ENCODE peak calls at places on chromosomes 5 and 9, in seven cellular contexts. O, F, X, V, P, Z and W are unnamed samples. For H3K27me3, the result is how much of the 10 kb centered on the place peaks cover.

GRCh38 chr9:113628621-113629020 is 165.1 kb downstream of the RGS3 start:
- DNase-seq in O (no peak), F (no peak), X (no peak), V (no peak), P (no peak), Z (no peak), W (peak)

GRCh38 chr5:78649220-78649700 is 688 bp upstream of the LHFPL2 start:
- DNase-seq in O (peak), F (no peak), X (no peak), V (no peak), P (peak), Z (no peak), W (no peak)

GRCh38 chr9:133044125-133044524 is 13.3 kb downstream of the GTF3C5 start:
- DNase-seq in O (no peak), F (no peak), X (no peak), V (no peak), P (no peak), Z (no peak), W (no peak)

GRCh38 chr9:83191154-83191553 is 128.2 kb upstream of the RASEF start:
- DNase-seq in O (no peak), F (no peak), X (no peak), V (no peak), P (no peak), Z (no peak), W (no peak)

GRCh38 chr5:82419559-82420332 is 141.6 kb upstream of the RPS23 start:
- DNase-seq in O (peak), F (no peak), X (no peak), V (no peak), P (no peak), Z (no peak), W (no peak)

GRCh38 chr9:101184813-101185278 is 156.3 kb downstream of the PLPPR1 start:
- DNase-seq in O (no peak), F (no peak), X (no peak), V (no peak), P (no peak), Z (no peak), W (no peak)

GRCh38 chr5:62115009-62115408 is 191.0 kb upstream of the KIF2A start:
- DNase-seq in O (no peak), F (no peak), X (no peak), V (no peak), P (no peak), Z (no peak), W (no peak)

GRCh38 chr9:131562032-131562959 is 17.0 kb downstream of the PRRT1B start:
- DNase-seq in O (peak), F (no peak), X (no peak), V (no peak), P (no peak), Z (no peak), W (peak)

GRCh38 chr9:16505159-16505558 is 365.3 kb downstream of the BNC2 start:
- DNase-seq in O (no peak), F (no peak), X (no peak), V (no peak), P (no peak), Z (peak), W (no peak)

GRCh38 chr5:59698207-59698606 is 195.3 kb downstream of the PDE4D start:
- DNase-seq in O (no peak), F (no peak), X (no peak), V (no peak), P (no peak), Z (no peak), W (no peak)

GRCh38 chr5:17381926-17382325 is 116.1 kb upstream of the TAF11L2 start:
- DNase-seq in O (no peak), F (peak), X (peak), V (no peak), P (no peak), Z (no peak), W (no peak)

GRCh38 chr9:70091553-70091952 is 47.9 kb downstream of the MAMDC2 start:
- DNase-seq in O (no peak), F (no peak), X (no peak), V (no peak), P (no peak), Z (no peak), W (no peak)

GRCh38 chr5:107820339-107820880 is 149.7 kb upstream of the EFNA5 start:
- DNase-seq in O (no peak), F (no peak), X (no peak), V (no peak), P (no peak), Z (no peak), W (no peak)

GRCh38 chr5:170268884-170269283 is 28.7 kb downstream of the LCP2 start:
- DNase-seq in O (no peak), F (no peak), X (no peak), V (no peak), P (no peak), Z (no peak), W (no peak)

GRCh38 chr9:83937861-83938455 is 16.7 kb upstream of the KIF27 start:
- DNase-seq in O (peak), F (no peak), X (peak), V (peak), P (no peak), Z (no peak), W (peak)

GRCh38 chr9:99873531-99873930 is 32.9 kb upstream of the STX17 start:
- DNase-seq in O (no peak), F (no peak), X (no peak), V (no peak), P (no peak), Z (peak), W (peak)

GRCh38 chr9:121295662-121296191 is 27.8 kb downstream of the GSN start:
- DNase-seq in O (no peak), F (no peak), X (no peak), V (no peak), P (no peak), Z (no peak), W (no peak)

GRCh38 chr9:116087246-116087645 is 66.3 kb upstream of the PAPPA start:
- DNase-seq in O (no peak), F (no peak), X (peak), V (peak), P (peak), Z (no peak), W (peak)

GRCh38 chr9:106953166-106953565 is 90.2 kb downstream of the ZNF462 start:
- DNase-seq in O (no peak), F (no peak), X (no peak), V (no peak), P (no peak), Z (peak), W (peak)

GRCh38 chr5:176938472-176938871 is 39.3 kb upstream of the HK3 start:
- DNase-seq in O (no peak), F (no peak), X (no peak), V (no peak), P (no peak), Z (no peak), W (no peak)

GRCh38 chr9:131618071-131618479 is 72.8 kb downstream of the PRRT1B start:
- DNase-seq in O (no peak), F (peak), X (peak), V (peak), P (no peak), Z (no peak), W (peak)

GRCh38 chr5:22473865-22474264 is 379.3 kb downstream of the CDH12 start:
- DNase-seq in O (no peak), F (no peak), X (no peak), V (no peak), P (no peak), Z (no peak), W (peak)

GRCh38 chr5:60687927-60688720 is 11.8 kb downstream of the DEPDC1B start:
- DNase-seq in O (no peak), F (no peak), X (no peak), V (no peak), P (no peak), Z (peak), W (peak)

DNA sequence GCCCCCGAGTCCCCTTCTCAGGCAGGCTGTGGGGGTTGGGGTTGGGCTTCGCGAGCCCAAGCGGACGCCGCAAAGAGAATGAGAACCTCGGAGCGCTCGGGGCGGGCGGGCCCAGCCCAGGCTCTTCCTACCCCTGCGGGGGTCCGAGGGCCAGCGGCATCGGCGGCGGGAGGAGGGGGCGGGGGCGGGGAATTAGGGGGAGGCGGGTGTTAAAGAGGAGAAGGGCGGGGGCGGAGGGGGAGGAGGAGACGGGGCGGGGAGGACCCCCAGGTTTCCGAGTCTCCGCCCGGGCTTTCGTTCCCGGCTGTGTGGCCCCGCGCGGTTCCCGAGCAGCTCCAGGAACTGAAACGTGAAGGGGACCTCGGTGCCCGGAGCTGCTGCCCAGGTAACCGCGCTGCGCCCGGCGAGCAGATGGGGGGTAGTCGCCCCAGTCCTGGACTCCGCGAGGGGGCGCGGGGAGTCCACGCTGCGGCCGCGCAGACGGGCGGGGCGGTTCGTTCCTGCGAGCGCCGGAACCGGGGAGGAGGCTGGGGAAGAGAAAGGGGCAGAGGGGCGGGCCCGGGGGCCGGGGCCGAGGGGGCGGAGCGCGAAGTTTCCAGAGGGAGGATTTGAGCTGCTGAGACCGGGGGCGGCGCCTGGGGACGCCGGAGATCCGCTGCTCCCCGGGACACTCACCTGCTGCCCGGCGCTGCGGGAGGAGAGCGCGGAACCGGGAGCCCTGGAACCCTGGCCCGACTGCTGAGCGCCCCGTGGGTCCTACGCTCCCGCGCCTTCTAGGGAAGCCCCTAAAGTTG is 38.4 kb upstream of the PLEKHG4B start:
- DNase-seq in O (peak), F (peak), X (no peak), V (peak), P (no peak), Z (no peak), W (peak)
- H3K27me3 ChIP-seq in O (under half), F (under half), X (under half), V (half or more), P (under half), Z (under half), W (under half)

GRCh38 chr5:138092301-138092700 is 8.5 kb downstream of the WNT8A start:
- DNase-seq in O (no peak), F (no peak), X (no peak), V (no peak), P (no peak), Z (no peak), W (no peak)
- H3K27me3 ChIP-seq in O (half or more), F (under half), X (under half), V (under half), P (under half), Z (under half), W (under half)

GRCh38 chr5:135056316-135057030 is 22.4 kb upstream of the PITX1 start:
- DNase-seq in O (no peak), F (no peak), X (no peak), V (no peak), P (no peak), Z (no peak), W (no peak)
- H3K27me3 ChIP-seq in O (under half), F (under half), X (under half), V (half or more), P (under half), Z (under half), W (under half)

DNA sequence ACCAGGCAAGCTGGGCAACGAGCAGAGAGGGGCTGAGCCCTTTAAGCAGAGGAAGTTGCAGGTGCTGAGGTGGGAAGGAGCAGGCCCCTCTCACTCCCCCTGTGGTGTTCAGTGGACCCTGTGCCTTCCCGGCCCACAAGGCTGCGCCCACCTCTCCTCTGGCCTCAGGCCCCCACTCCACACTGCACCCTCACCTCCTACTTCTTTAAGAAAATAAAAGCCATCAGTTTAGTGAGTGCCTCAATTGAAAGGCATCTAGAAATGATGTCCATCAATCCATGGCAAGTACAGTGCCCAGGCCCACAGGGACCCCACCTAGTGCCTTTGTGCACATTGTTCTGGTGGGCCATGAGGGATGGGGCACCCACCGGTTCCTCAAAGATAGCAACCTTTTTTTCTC is 158.0 kb downstream of the PAX5 start:
- DNase-seq in O (no peak), F (no peak), X (no peak), V (no peak), P (no peak), Z (no peak), W (no peak)
- H3K27me3 ChIP-seq in O (under half), F (under half), X (under half), V (half or more), P (under half), Z (under half), W (under half)